ENCODE peak calls at places on chromosome 6, in seven cellular contexts. W, M, E, X, N, O and S are unnamed samples.
A peak's percentile ranks its signal among the peaks of the same experiment; 100 is the strongest.

GRCh38 chr6:10429638-10430427 is 15.0 kb upstream of the TFAP2A start:
- DNase-seq in W (peak; percentile 77), M (no peak), X (no peak), E (no peak), N (peak; percentile 88), O (no peak), S (no peak)

GRCh38 chr6:41199427-41200246 is 1.3 kb downstream of the TREML2 start:
- DNase-seq in W (peak; percentile 52), X (no peak), O (no peak), N (no peak), E (no peak), M (no peak), S (no peak)

GRCh38 chr6:132684267-132684666 is 25.3 kb upstream of the TAAR1 start:
- DNase-seq in E (no peak), W (no peak), O (no peak), N (peak; percentile 49), X (no peak), M (no peak), S (no peak)

GRCh38 chr6:43716099-43716498 is 28.5 kb upstream of the MRPS18A start:
- DNase-seq in O (no peak), E (no peak), M (no peak), X (no peak), W (no peak), N (no peak), S (no peak)

GRCh38 chr6:26155066-26155925 is 68.1 kb downstream of the HFE start:
- DNase-seq in M (no peak), W (peak; percentile 53), N (peak; percentile 52), E (no peak), X (no peak), O (no peak), S (no peak)

GRCh38 chr6:63581355-63581998 is 9.2 kb downstream of the LOC128125822 start:
- DNase-seq in W (no peak), O (no peak), N (no peak), E (no peak), X (no peak), M (no peak), S (no peak)

GRCh38 chr6:31946370-31946885 is 533 bp downstream of the CFB start:
- DNase-seq in E (no peak), M (no peak), X (no peak), O (no peak), W (no peak), N (no peak), S (no peak)

GRCh38 chr6:132060591-132060990 is 109.4 kb upstream of the CCN2 start:
- DNase-seq in W (no peak), N (peak; percentile 30), X (no peak), E (no peak), M (no peak), O (peak; percentile 79), S (no peak)

GRCh38 chr6:116444092-116444491 is 17.1 kb upstream of the CALHM6 start:
- DNase-seq in E (no peak), X (no peak), W (peak; percentile 40), M (no peak), O (no peak), N (peak; percentile 53), S (peak; percentile 22)

GRCh38 chr6:37965964-37966676 is 146.6 kb downstream of the ZFAND3 start:
- DNase-seq in E (no peak), O (peak; percentile 49), N (peak; percentile 73), W (no peak), M (no peak), X (no peak), S (no peak)

GRCh38 chr6:90080876-90081464 is 186.7 kb downstream of the GJA10 start:
- DNase-seq in E (peak; percentile 55), X (no peak), N (no peak), O (no peak), M (peak; percentile 59), W (no peak), S (no peak)

GRCh38 chr6:12969933-12970332 is 253.4 kb downstream of the PHACTR1 start:
- DNase-seq in E (no peak), W (no peak), O (no peak), N (no peak), X (no peak), M (no peak), S (no peak)

GRCh38 chr6:55704421-55704820 is 125.4 kb upstream of the HMGCLL1 start:
- DNase-seq in W (no peak), M (no peak), N (peak; percentile 27), E (no peak), X (no peak), O (peak; percentile 26), S (no peak)

GRCh38 chr6:110181131-110182027 is 1.2 kb downstream of the CDC40 start:
- DNase-seq in M (no peak), E (no peak), O (no peak), X (no peak), W (peak; percentile 35), N (no peak), S (no peak)

GRCh38 chr6:145602927-145603326 is 132.4 kb downstream of the EPM2A start:
- DNase-seq in N (no peak), W (no peak), X (no peak), O (no peak), E (no peak), M (no peak), S (no peak)

GRCh38 chr6:57305754-57306153 is 11.7 kb upstream of the PRIM2 start:
- DNase-seq in M (no peak), E (no peak), W (no peak), O (no peak), X (no peak), N (no peak), S (no peak)

GRCh38 chr6:106122306-106122940 is 36.3 kb downstream of the PRDM1 start:
- DNase-seq in M (no peak), E (no peak), O (no peak), W (no peak), N (no peak), X (no peak), S (no peak)

GRCh38 chr6:354631-355280 is 36.8 kb upstream of the IRF4 start:
- DNase-seq in O (no peak), X (no peak), W (no peak), M (no peak), E (no peak), N (no peak), S (no peak)

GRCh38 chr6:169793408-169793807 is 42.0 kb downstream of the ERMARD start:
- DNase-seq in N (no peak), O (no peak), E (no peak), W (no peak), X (no peak), M (no peak), S (no peak)

GRCh38 chr6:54632984-54633565 is 213.5 kb upstream of the FAM83B start:
- DNase-seq in M (no peak), X (no peak), E (no peak), N (no peak), W (no peak), O (no peak), S (no peak)